ENCODE peak calls at places on chromosomes 3 and 15, in nine cellular contexts. W is HCEC 1CT; N is ovary; R is heart left ventricle; G is GM12891; J is G401; T is SJSA1; K is activated naive CD4-positive, alpha-beta T cell treated with Interleukin-2 at 50 U/mL for 16 hours; O is right atrium auricular region. C is an unnamed sample.

GRCh38 chr3:109050591-109051167 is 67.3 kb downstream of the MORC1 start:
- DNase-seq in W (peak), N (no peak), R (no peak), G (no peak), J (no peak), T (no peak), K (no peak), O (no peak), C (no peak)

GRCh38 chr3:128351476-128352085 is 115.1 kb downstream of the DNAJB8 start:
- DNase-seq in W (no peak), N (no peak), R (no peak), G (no peak), J (no peak), T (no peak), K (no peak), O (no peak), C (no peak)

GRCh38 chr15:39720721-39721611 is 61.7 kb downstream of the FSIP1 start:
- DNase-seq in W (peak), N (no peak), R (no peak), G (no peak), J (no peak), T (peak), K (no peak), O (no peak), C (no peak)

GRCh38 chr3:147903037-147903436 is 493.9 kb downstream of the ZIC1 start:
- DNase-seq in W (no peak), N (no peak), R (no peak), G (no peak), J (no peak), T (peak), K (no peak), O (no peak), C (no peak)

GRCh38 chr3:130626021-130626420 is 109.0 kb downstream of the COL6A6 start:
- DNase-seq in W (peak), N (no peak), R (no peak), G (no peak), J (no peak), T (no peak), K (no peak), O (no peak), C (no peak)

GRCh38 chr3:124119056-124119721 is 127.3 kb upstream of the ROPN1 start:
- DNase-seq in W (peak), N (no peak), R (no peak), G (no peak), J (no peak), T (no peak), K (no peak), O (no peak), C (no peak)

GRCh38 chr3:194404365-194405140 is 5.5 kb upstream of the GP5 start:
- DNase-seq in W (peak), N (no peak), R (no peak), G (no peak), J (peak), T (no peak), K (no peak), O (no peak), C (no peak)

GRCh38 chr3:31448035-31448881 is 84.5 kb upstream of the STT3B start:
- DNase-seq in W (peak), N (no peak), R (no peak), G (no peak), J (no peak), T (no peak), K (peak), O (no peak), C (peak)

GRCh38 chr3:178558637-178559036 is 22.4 kb downstream of the KCNMB2 start:
- DNase-seq in W (no peak), N (no peak), R (no peak), G (no peak), J (no peak), T (no peak), K (no peak), O (no peak), C (no peak)

GRCh38 chr3:89186446-89186845 is 79.0 kb downstream of the EPHA3 start:
- DNase-seq in W (no peak), N (no peak), R (no peak), G (no peak), J (no peak), T (no peak), K (no peak), O (no peak), C (no peak)

GRCh38 chr3:189353318-189353958 is 181.7 kb downstream of the TPRG1 start:
- DNase-seq in W (no peak), N (no peak), R (no peak), G (no peak), J (no peak), T (no peak), K (no peak), O (no peak), C (no peak)

GRCh38 chr15:81156324-81156723 is 22.3 kb downstream of the CFAP161 start:
- DNase-seq in W (no peak), N (no peak), R (no peak), G (no peak), J (no peak), T (no peak), K (no peak), O (no peak), C (no peak)

GRCh38 chr3:49912787-49913375 is 9.2 kb upstream of the MST1R start:
- DNase-seq in W (no peak), N (no peak), R (no peak), G (no peak), J (no peak), T (no peak), K (no peak), O (no peak), C (no peak)

GRCh38 chr15:65824031-65824743 is 32.1 kb upstream of the DENND4A start:
- DNase-seq in W (peak), N (peak), R (no peak), G (no peak), J (peak), T (peak), K (no peak), O (peak), C (peak)

GRCh38 chr15:93428135-93428534 is 339.1 kb upstream of the RGMA start:
- DNase-seq in W (no peak), N (no peak), R (no peak), G (no peak), J (no peak), T (no peak), K (no peak), O (no peak), C (no peak)

GRCh38 chr3:30511524-30512278 is 94.7 kb upstream of the TGFBR2 start:
- DNase-seq in W (peak), N (no peak), R (no peak), G (no peak), J (no peak), T (peak), K (no peak), O (no peak), C (no peak)

GRCh38 chr15:59436774-59437472 is 1.1 kb upstream of the FAM81A start:
- DNase-seq in W (no peak), N (no peak), R (peak), G (no peak), J (peak), T (peak), K (no peak), O (no peak), C (no peak)

GRCh38 chr3:143002083-143002712 is 828 bp downstream of the U2SURP start:
- DNase-seq in W (peak), N (no peak), R (no peak), G (peak), J (no peak), T (peak), K (peak), O (no peak), C (no peak)

GRCh38 chr3:14413381-14414071 is 11.1 kb downstream of the SLC6A6 start:
- DNase-seq in W (peak), N (no peak), R (no peak), G (no peak), J (peak), T (peak), K (no peak), O (no peak), C (no peak)

GRCh38 chr3:188407158-188407880 is 253.4 kb downstream of the LPP start:
- DNase-seq in W (peak), N (no peak), R (no peak), G (no peak), J (no peak), T (no peak), K (no peak), O (no peak), C (no peak)

GRCh38 chr15:63501256-63502089 is 2.9 kb upstream of the USP3 start:
- DNase-seq in W (peak), N (peak), R (peak), G (no peak), J (peak), T (peak), K (peak), O (peak), C (peak)

GRCh38 chr3:181724432-181724740 is 12.7 kb downstream of the SOX2 start:
- DNase-seq in W (no peak), N (no peak), R (no peak), G (no peak), J (no peak), T (no peak), K (no peak), O (no peak), C (no peak)

GRCh38 chr15:81189583-81190283 is 6.9 kb upstream of the IL16 start:
- DNase-seq in W (peak), N (peak), R (peak), G (no peak), J (no peak), T (peak), K (no peak), O (peak), C (no peak)

GRCh38 chr15:81337713-81338157 is 13.8 kb upstream of the STARD5 start:
- DNase-seq in W (no peak), N (no peak), R (no peak), G (no peak), J (no peak), T (no peak), K (no peak), O (peak), C (no peak)

GRCh38 chr3:102142379-102143058 is 292.3 kb upstream of the ZPLD1 start:
- DNase-seq in W (no peak), N (no peak), R (no peak), G (no peak), J (no peak), T (no peak), K (no peak), O (no peak), C (no peak)

GRCh38 chr3:71206305-71206704 is 377.2 kb downstream of the FOXP1 start:
- DNase-seq in W (no peak), N (no peak), R (no peak), G (no peak), J (no peak), T (peak), K (no peak), O (no peak), C (no peak)

GRCh38 chr15:38531509-38531908 is 33.1 kb downstream of the RASGRP1 start:
- DNase-seq in W (peak), N (no peak), R (no peak), G (no peak), J (peak), T (peak), K (no peak), O (no peak), C (no peak)

GRCh38 chr3:160564949-160565441 is 376 bp downstream of the KPNA4 start:
- DNase-seq in W (peak), N (no peak), R (peak), G (peak), J (no peak), T (no peak), K (peak), O (peak), C (no peak)

GRCh38 chr3:112486811-112487505 is 12.3 kb downstream of the BTLA start:
- DNase-seq in W (no peak), N (no peak), R (no peak), G (no peak), J (no peak), T (peak), K (no peak), O (no peak), C (no peak)

GRCh38 chr15:83983634-83984458 is 251.7 kb upstream of the GOLGA6L4 start:
- DNase-seq in W (no peak), N (no peak), R (no peak), G (no peak), J (no peak), T (no peak), K (no peak), O (no peak), C (no peak)

GRCh38 chr3:194104041-194104751 is 31.8 kb upstream of the HES1 start:
- DNase-seq in W (no peak), N (no peak), R (no peak), G (peak), J (no peak), T (no peak), K (no peak), O (no peak), C (no peak)

GRCh38 chr15:67224889-67225288 is 29.6 kb downstream of the AAGAB start:
- DNase-seq in W (no peak), N (no peak), R (no peak), G (no peak), J (no peak), T (no peak), K (no peak), O (no peak), C (peak)

GRCh38 chr15:77506311-77507150 is 85.8 kb downstream of the HMG20A start:
- DNase-seq in W (no peak), N (peak), R (peak), G (no peak), J (peak), T (peak), K (no peak), O (peak), C (peak)

GRCh38 chr3:149153402-149153801 is 24.0 kb downstream of the HPS3 start:
- DNase-seq in W (no peak), N (no peak), R (no peak), G (no peak), J (no peak), T (no peak), K (no peak), O (no peak), C (no peak)

GRCh38 chr15:52362497-52362896 is 66.9 kb upstream of the MYO5C start:
- DNase-seq in W (peak), N (no peak), R (no peak), G (no peak), J (peak), T (no peak), K (no peak), O (no peak), C (no peak)

GRCh38 chr3:152350139-152350538 is 81.4 kb downstream of the MBNL1 start:
- DNase-seq in W (peak), N (no peak), R (no peak), G (no peak), J (no peak), T (peak), K (no peak), O (no peak), C (no peak)

GRCh38 chr15:84748274-84749110 is at the start of gene ZNF592:
- DNase-seq in W (peak), N (peak), R (peak), G (peak), J (peak), T (no peak), K (peak), O (peak), C (peak)

GRCh38 chr3:181103605-181104004 is 114.1 kb upstream of the DNAJC19 start:
- DNase-seq in W (no peak), N (no peak), R (no peak), G (no peak), J (peak), T (no peak), K (no peak), O (no peak), C (no peak)

GRCh38 chr3:88301273-88302002 is 151.7 kb downstream of the C3orf38 start:
- DNase-seq in W (no peak), N (no peak), R (no peak), G (no peak), J (no peak), T (no peak), K (no peak), O (no peak), C (no peak)

C was measured in mucosa of descending colon.